ENCODE peak calls at places on chromosomes 1 and 21, in four cellular contexts. H is epithelial cell of proximal tubule, L is GM10248, G is neural crest cell. I is an unnamed sample.
A peak's percentile ranks its signal among the peaks of the same experiment; 100 is the strongest.

GRCh38 chr1:30397576-30397975 is 325.8 kb downstream of the MATN1 start:
- DNase-seq in G (no peak), L (no peak), H (no peak), I (no peak)

GRCh38 chr21:43716376-43717165 is 2.4 kb upstream of the PDXK start:
- DNase-seq in G (no peak), H (no peak), L (peak; percentile 63), I (peak; percentile 66)

GRCh38 chr1:224499204-224499603 is 64.6 kb upstream of the WDR26 start:
- DNase-seq in G (no peak), H (no peak), L (no peak), I (no peak)

GRCh38 chr1:108897865-108898720 is 21.3 kb downstream of the GPSM2 start:
- DNase-seq in L (peak; percentile 44), G (no peak), H (no peak), I (peak; percentile 31)

GRCh38 chr1:119784127-119784781 is 15.5 kb upstream of the HMGCS2 start:
- DNase-seq in L (no peak), H (no peak), G (no peak), I (no peak)

GRCh38 chr1:230125633-230126528 is 58.8 kb downstream of the GALNT2 start:
- DNase-seq in H (no peak), G (no peak), L (no peak), I (no peak)

GRCh38 chr1:245797592-245798366 is 643.0 kb downstream of the KIF26B start:
- DNase-seq in G (peak; percentile 31), H (no peak), L (no peak), I (no peak)

GRCh38 chr21:26843912-26844257 is 1.3 kb downstream of the ADAMTS1 start:
- DNase-seq in H (no peak), L (no peak), G (no peak), I (no peak)

GRCh38 chr1:225812488-225813249 is 2.7 kb downstream of the EPHX1 start:
- DNase-seq in L (no peak), H (no peak), G (no peak), I (no peak)

GRCh38 chr1:238406098-238406497 is 515.4 kb upstream of the ZP4 start:
- DNase-seq in H (no peak), L (no peak), G (no peak), I (no peak)

GRCh38 chr1:84996846-84997666 is at the start of gene MCOLN2:
- DNase-seq in G (peak; percentile 41), L (peak; percentile 88), H (no peak), I (no peak)

GRCh38 chr1:205458777-205459566 is 3.1 kb upstream of the BLACAT1 start:
- DNase-seq in L (no peak), H (no peak), G (peak; percentile 53), I (no peak)

GRCh38 chr21:17476006-17476405 is 36.8 kb upstream of the CXADR start:
- DNase-seq in L (no peak), G (no peak), H (no peak), I (no peak)

GRCh38 chr1:229716064-229716463 is 90.0 kb downstream of the URB2 start:
- DNase-seq in H (no peak), G (no peak), L (no peak), I (no peak)

GRCh38 chr1:222616535-222616934 is 1.4 kb upstream of the MIA3 start:
- DNase-seq in L (no peak), G (no peak), H (peak; percentile 61), I (no peak)

GRCh38 chr1:115670476-115671175 is 28.9 kb downstream of the VANGL1 start:
- DNase-seq in L (no peak), G (no peak), H (no peak), I (no peak)

GRCh38 chr1:77031101-77031662 is 163.9 kb downstream of the ST6GALNAC5 start:
- DNase-seq in H (peak; percentile 32), L (no peak), G (no peak), I (no peak)

GRCh38 chr1:44688760-44689446 is 14.4 kb downstream of the ARMH1 start:
- DNase-seq in H (no peak), L (no peak), G (no peak), I (no peak)

GRCh38 chr1:58783090-58783992 is 506 bp downstream of the JUN start:
- DNase-seq in H (no peak), G (no peak), L (peak; percentile 31), I (no peak)

GRCh38 chr21:26800455-26801454 is 44.5 kb downstream of the ADAMTS1 start:
- DNase-seq in H (no peak), L (no peak), G (no peak), I (no peak)

GRCh38 chr1:47578862-47579419 is 141.1 kb downstream of the FOXD2 start:
- DNase-seq in G (no peak), H (no peak), L (no peak), I (no peak)

GRCh38 chr1:113390871-113391642 is 742 bp downstream of the MAGI3 start:
- DNase-seq in L (peak; percentile 28), H (no peak), G (peak; percentile 20), I (no peak)

GRCh38 chr1:25561426-25562100 is 18.2 kb downstream of the LDLRAP1 start:
- DNase-seq in G (no peak), L (no peak), H (no peak), I (no peak)

GRCh38 chr1:26677306-26678115 is 18.3 kb upstream of the ARID1A start:
- DNase-seq in L (peak; percentile 74), G (no peak), H (peak; percentile 90), I (peak; percentile 64)
- TF ChIP-seq CTCF in L (peak; percentile 57), G (peak; percentile 50), H (peak; percentile 84), I (peak; percentile 62)

DNA sequence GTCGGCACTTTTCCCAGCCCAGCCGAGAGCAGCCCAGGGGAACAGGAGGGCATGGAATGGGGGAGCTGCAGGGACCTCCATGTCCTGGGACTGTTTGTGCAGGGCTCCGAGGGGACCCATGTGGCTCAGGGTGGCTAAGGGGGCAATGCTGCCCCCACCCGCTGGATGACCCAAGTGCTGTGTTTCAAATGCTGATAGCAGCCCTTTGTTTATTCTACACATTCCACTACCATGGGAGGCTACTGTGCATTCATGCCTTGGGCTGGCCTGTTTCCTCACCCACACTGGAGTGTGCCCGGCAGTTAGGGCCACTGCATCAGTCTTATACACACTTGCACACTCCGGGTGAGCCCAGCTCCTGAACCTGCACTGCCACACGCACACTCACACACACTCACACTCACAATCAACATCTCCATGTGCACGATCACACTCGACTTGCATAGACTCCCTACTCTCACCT is 93.5 kb upstream of the POU3F1 start:
- DNase-seq in G (no peak), L (no peak), H (no peak), I (no peak)
- TF ChIP-seq CTCF in G (no peak), L (no peak), H (no peak), I (no peak)

DNA sequence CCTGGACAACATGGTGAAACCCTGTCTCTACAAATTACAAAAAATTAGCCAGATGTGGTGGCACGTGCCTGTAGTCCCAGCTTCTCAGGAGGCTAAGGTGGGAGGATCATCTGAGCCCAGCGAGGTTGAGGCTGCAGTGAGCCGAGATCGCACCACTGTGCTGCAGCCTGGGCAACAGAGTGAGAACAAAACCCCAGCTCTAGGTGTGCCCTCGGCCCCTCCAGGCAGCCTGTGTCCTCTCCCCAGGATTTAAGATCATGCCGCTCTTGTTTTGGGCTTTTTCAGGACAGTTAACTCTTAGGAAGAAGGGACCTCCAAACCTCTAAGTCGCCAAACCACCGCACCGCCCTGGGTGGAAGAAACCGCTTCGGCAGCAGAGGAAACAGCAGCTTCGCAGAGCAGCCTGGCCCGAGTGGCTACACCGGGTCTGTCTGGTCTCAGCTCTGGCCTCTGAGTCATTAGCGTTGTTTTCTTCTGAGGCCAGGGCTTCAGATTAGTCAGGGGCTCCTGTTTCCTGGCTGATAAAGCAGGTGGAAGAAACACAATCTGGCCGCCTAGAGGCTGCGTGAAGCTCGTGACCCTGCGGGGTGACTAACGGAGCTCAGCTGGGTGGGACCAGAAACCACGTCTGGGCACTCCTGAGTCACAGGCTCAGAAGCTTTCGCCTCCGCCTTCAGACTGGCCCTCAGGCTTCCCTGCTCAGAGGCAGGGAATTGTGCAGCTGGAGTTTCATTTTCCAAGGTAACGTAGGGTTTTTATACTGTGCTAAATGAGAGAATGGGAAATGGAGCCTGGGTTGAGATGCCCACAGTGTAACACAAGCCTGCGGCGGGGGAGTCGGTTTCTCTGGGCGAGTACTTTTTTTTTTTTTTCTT is 44.7 kb downstream of the CHAF1B start:
- DNase-seq in H (peak; percentile 94), G (no peak), L (peak; percentile 84), I (peak; percentile 49)
- TF ChIP-seq CTCF in H (peak; percentile 31), G (peak; percentile 23), L (no peak), I (peak; percentile 42)

GRCh38 chr1:32035119-32035518 is 21.5 kb downstream of the KHDRBS1 start:
- DNase-seq in L (no peak), G (no peak), H (no peak), I (no peak)
- TF ChIP-seq CTCF in L (no peak), G (no peak), H (no peak), I (no peak)

DNA sequence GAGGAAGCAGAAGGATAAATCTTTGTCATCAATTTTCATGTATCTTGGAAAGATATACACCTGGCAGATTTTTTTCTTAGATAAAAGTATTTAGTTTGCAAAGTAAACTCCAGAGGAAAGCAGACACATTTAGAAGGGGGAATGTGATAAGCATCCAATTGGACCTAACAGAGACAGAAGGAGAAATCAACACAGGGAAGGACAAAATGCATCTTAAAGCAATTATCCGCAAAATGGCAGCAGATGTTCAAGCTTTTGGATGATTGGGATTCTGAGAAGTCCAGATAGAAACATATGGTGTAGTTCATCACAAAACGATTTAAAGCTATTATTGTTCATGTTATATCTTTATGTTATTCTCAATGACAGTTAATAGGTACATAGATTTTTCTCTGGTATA is 1153.0 kb upstream of the B3GALT2 start:
- DNase-seq in G (no peak), H (no peak), L (no peak), I (no peak)
- TF ChIP-seq CTCF in G (no peak), H (no peak), L (no peak), I (no peak)

GRCh38 chr1:51572365-51572764 is 44.5 kb upstream of the OSBPL9 start:
- DNase-seq in L (no peak), G (no peak), H (no peak), I (no peak)

GRCh38 chr1:51576085-51576444 is 40.8 kb upstream of the OSBPL9 start:
- DNase-seq in L (peak; percentile 31), H (no peak), G (no peak), I (peak; percentile 45)

GRCh38 chr1:51575406-51576084 is 41.3 kb upstream of the OSBPL9 start:
- DNase-seq in G (no peak), L (no peak), H (no peak), I (peak; percentile 38)

GRCh38 chr1:51576923-51577322 is 40.0 kb upstream of the OSBPL9 start:
- DNase-seq in L (no peak), H (no peak), G (no peak), I (no peak)

DNA sequence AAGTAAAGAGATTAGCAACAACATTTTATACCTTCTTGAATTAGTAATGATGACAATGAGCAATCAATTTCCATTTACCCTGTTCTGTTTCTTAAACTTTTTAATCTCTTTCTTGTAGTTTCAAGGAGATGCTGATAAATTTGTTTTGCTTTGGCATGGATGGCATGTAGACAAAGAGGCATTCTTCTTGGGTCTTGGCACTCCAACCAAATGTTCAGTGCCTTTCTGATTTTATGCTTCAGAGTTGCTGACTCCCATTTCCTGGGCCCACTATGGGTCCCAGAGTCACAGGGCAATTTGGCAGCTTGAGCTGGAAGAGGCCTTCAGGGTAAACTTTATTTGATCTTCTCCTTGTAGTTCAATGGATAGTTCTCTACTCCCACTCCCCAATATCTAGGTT is 42.1 kb upstream of the OSBPL9 start:
- DNase-seq in H (no peak), L (no peak), G (no peak), I (no peak)
- TF ChIP-seq CTCF in H (no peak), L (no peak), G (no peak), I (no peak)

GRCh38 chr21:35920428-35920827 is 139.9 kb downstream of the SETD4 start:
- DNase-seq in G (no peak), H (no peak), L (no peak), I (no peak)
- TF ChIP-seq CTCF in G (no peak), H (no peak), L (no peak), I (no peak)